ENCODE peak calls at places on chromosome 9, in seven cellular contexts. J, B, A, Q, K, C and Z are unnamed samples.

GRCh38 chr9:84432746-84433145 is 92.2 kb upstream of the SLC28A3 start:
- DNase-seq in A (no peak), K (no peak), C (no peak), B (no peak), Q (no peak), J (no peak), Z (no peak)

GRCh38 chr9:73023025-73023541 is 70.2 kb upstream of the ALDH1A1 start:
- DNase-seq in C (peak; percentile 40), K (no peak), Q (peak; percentile 43), J (peak; percentile 41), B (peak; percentile 66), A (peak; percentile 56), Z (peak; percentile 70)

GRCh38 chr9:12718482-12719026 is 25.4 kb downstream of the TYRP1 start:
- DNase-seq in K (no peak), A (no peak), C (no peak), B (peak; percentile 25), J (no peak), Q (no peak), Z (peak; percentile 82)

GRCh38 chr9:78097541-78097940 is 65.9 kb upstream of the GNAQ start:
- DNase-seq in J (no peak), C (no peak), A (no peak), B (peak; percentile 93), K (no peak), Q (no peak), Z (no peak)

GRCh38 chr9:130962418-130963316 is 23.6 kb upstream of the FIBCD1 start:
- DNase-seq in C (no peak), A (no peak), Q (no peak), K (no peak), B (no peak), J (no peak), Z (no peak)

GRCh38 chr9:34375901-34376595 is 650 bp downstream of the MYORG start:
- DNase-seq in A (peak; percentile 56), K (peak; percentile 56), Q (peak; percentile 42), C (peak; percentile 48), J (peak; percentile 54), B (peak; percentile 58), Z (peak; percentile 45)

GRCh38 chr9:92359380-92360007 is 33.7 kb downstream of the CENPP start:
- DNase-seq in C (no peak), Q (no peak), J (no peak), K (no peak), A (no peak), B (no peak), Z (peak; percentile 40)

GRCh38 chr9:36151306-36152210 is 15.0 kb downstream of the GLIPR2 start:
- DNase-seq in C (peak; percentile 23), A (peak; percentile 87), B (no peak), J (peak; percentile 91), K (peak; percentile 59), Q (peak; percentile 84), Z (no peak)

GRCh38 chr9:136805207-136805740 is 2.5 kb upstream of the RABL6 start:
- DNase-seq in Q (no peak), C (no peak), J (no peak), A (no peak), B (no peak), K (no peak), Z (no peak)

GRCh38 chr9:1726993-1727759 is 288.0 kb upstream of the SMARCA2 start:
- DNase-seq in K (no peak), A (no peak), B (no peak), C (no peak), J (peak; percentile 15), Q (no peak), Z (peak; percentile 42)

GRCh38 chr9:21902112-21902511 is 92.1 kb downstream of the CDKN2A start:
- DNase-seq in K (no peak), C (no peak), J (no peak), Q (no peak), A (no peak), B (no peak), Z (no peak)

GRCh38 chr9:136245194-136246150 is at the start of gene QSOX2:
- DNase-seq in J (peak; percentile 84), C (peak; percentile 89), K (peak; percentile 86), B (peak; percentile 68), Q (peak; percentile 86), A (peak; percentile 86), Z (peak; percentile 94)

GRCh38 chr9:6575324-6575758 is 70.2 kb downstream of the GLDC start:
- DNase-seq in Q (no peak), K (no peak), C (no peak), B (no peak), A (no peak), J (no peak), Z (no peak)

GRCh38 chr9:42388146-42388690 is 204.8 kb downstream of the SPATA31A6 start:
- DNase-seq in K (no peak), C (no peak), J (no peak), Q (no peak), A (no peak), B (no peak), Z (peak; percentile 25)

GRCh38 chr9:137606005-137606601 is 617 bp downstream of the ARRDC1 start:
- DNase-seq in B (no peak), A (no peak), C (peak; percentile 66), Q (no peak), K (no peak), J (no peak), Z (peak; percentile 56)

GRCh38 chr9:105415344-105415980 is 32.4 kb upstream of the FSD1L start:
- DNase-seq in C (peak; percentile 57), A (peak; percentile 61), B (peak; percentile 70), K (no peak), Q (peak; percentile 62), J (peak; percentile 56), Z (peak; percentile 87)

GRCh38 chr9:84773023-84773422 is 103.5 kb downstream of the NTRK2 start:
- DNase-seq in A (no peak), B (no peak), Q (no peak), J (no peak), K (no peak), C (no peak), Z (no peak)

GRCh38 chr9:71854811-71855210 is 56.2 kb downstream of the ABHD17B start:
- DNase-seq in C (no peak), A (no peak), J (no peak), K (no peak), Q (no peak), B (no peak), Z (no peak)

GRCh38 chr9:98785333-98785933 is 10.9 kb downstream of the ANKS6 start:
- DNase-seq in A (no peak), B (no peak), C (no peak), J (no peak), Q (no peak), K (no peak), Z (no peak)

GRCh38 chr9:21316860-21317259 is 11.7 kb upstream of the IFNA5 start:
- DNase-seq in A (no peak), Q (no peak), K (no peak), J (no peak), C (no peak), B (no peak), Z (no peak)

GRCh38 chr9:126113756-126114408 is 212.7 kb upstream of the MVB12B start:
- DNase-seq in B (no peak), J (no peak), A (no peak), C (no peak), Q (no peak), K (no peak), Z (no peak)

GRCh38 chr9:64773491-64773931 is 511.5 kb downstream of the FOXD4L5 start:
- DNase-seq in A (peak; percentile 5), B (no peak), J (no peak), C (no peak), Q (no peak), K (peak; percentile 13), Z (no peak)

GRCh38 chr9:105295151-105295550 is 50.7 kb downstream of the SLC44A1 start:
- DNase-seq in B (no peak), Q (no peak), C (no peak), A (no peak), J (no peak), K (no peak), Z (no peak)

GRCh38 chr9:116816484-116816883 is 129.4 kb downstream of the TRIM32 start:
- DNase-seq in A (no peak), B (no peak), J (no peak), K (no peak), C (no peak), Q (no peak), Z (no peak)

GRCh38 chr9:71681708-71682268 is 86.5 kb downstream of the CEMIP2 start:
- DNase-seq in A (no peak), C (no peak), B (no peak), K (no peak), J (no peak), Q (no peak), Z (no peak)

GRCh38 chr9:9257999-9258398 is 1354.8 kb downstream of the PTPRD start:
- DNase-seq in A (no peak), C (no peak), Q (no peak), J (no peak), B (no peak), K (no peak), Z (no peak)

GRCh38 chr9:92709240-92709639 is 39.3 kb upstream of the IPPK start:
- DNase-seq in C (no peak), K (no peak), A (no peak), Q (no peak), B (no peak), J (no peak), Z (no peak)

GRCh38 chr9:28014212-28014611 is 440.9 kb upstream of the C9orf72 start:
- DNase-seq in A (no peak), Q (no peak), C (no peak), J (no peak), K (no peak), B (no peak), Z (no peak)

GRCh38 chr9:86368871-86369521 is 14.8 kb upstream of the TUT7 start:
- DNase-seq in A (no peak), Q (no peak), K (no peak), B (no peak), C (no peak), J (no peak), Z (no peak)

GRCh38 chr9:131668439-131669233 is 71.2 kb downstream of the RAPGEF1 start:
- DNase-seq in C (no peak), J (peak; percentile 80), A (peak; percentile 70), Q (peak; percentile 76), K (no peak), B (no peak), Z (no peak)

GRCh38 chr9:84782228-84782866 is 112.8 kb downstream of the NTRK2 start:
- DNase-seq in Q (no peak), K (no peak), A (no peak), B (no peak), J (no peak), C (no peak), Z (no peak)

GRCh38 chr9:24602687-24603352 is 57.1 kb upstream of the IZUMO3 start:
- DNase-seq in A (no peak), J (no peak), K (no peak), B (no peak), C (no peak), Q (no peak), Z (no peak)

GRCh38 chr9:121260457-121261106 is 7.4 kb upstream of the GSN start:
- DNase-seq in K (no peak), C (no peak), Q (no peak), J (no peak), B (no peak), A (no peak), Z (no peak)

GRCh38 chr9:92608221-92609141 is 61.5 kb downstream of the IPPK start:
- DNase-seq in K (peak; percentile 78), C (no peak), J (no peak), B (no peak), Q (no peak), A (no peak), Z (no peak)

GRCh38 chr9:113488490-113488889 is 25.0 kb downstream of the RGS3 start:
- DNase-seq in C (no peak), B (no peak), J (no peak), K (peak; percentile 41), A (no peak), Q (no peak), Z (no peak)